ENCODE peak calls at places on chromosomes 5 and 9, in ten cellular contexts. S is A549; J is H7; Z is left ventricle myocardium superior; P is activated naive CD4-positive, alpha-beta T cell treated with anti-CD3 and anti-CD28 coated beads for 36 hours; M is transverse colon; C is hepatic stellate cell; K is amygdala; D is right cardiac atrium; H is ACHN. V is an unnamed sample.

GRCh38 chr9:19999491-20000057 is 210.7 kb upstream of the SLC24A2 start:
- DNase-seq in S (no peak), J (no peak), Z (no peak), P (peak; percentile 85), M (no peak), C (peak; percentile 57), K (no peak), D (no peak), H (peak; percentile 86), V (no peak)

GRCh38 chr5:83401122-83401620 is 70.4 kb upstream of the VCAN start:
- DNase-seq in S (no peak), J (no peak), Z (no peak), P (no peak), M (no peak), C (no peak), K (no peak), D (no peak), H (no peak), V (no peak)

GRCh38 chr9:79565245-79565644 is 6.5 kb upstream of the TLE4 start:
- DNase-seq in S (no peak), J (no peak), Z (no peak), P (peak; percentile 61), M (peak; percentile 30), C (no peak), K (no peak), D (no peak), H (no peak), V (no peak)

GRCh38 chr5:74040065-74040551 is 414.1 kb downstream of the ARHGEF28 start:
- DNase-seq in S (peak; percentile 17), J (no peak), Z (peak; percentile 37), P (no peak), M (no peak), C (no peak), K (no peak), D (peak; percentile 63), H (no peak), V (no peak)

GRCh38 chr9:124040935-124041816 is 29.6 kb downstream of the LHX2 start:
- DNase-seq in S (no peak), J (peak; percentile 97), Z (peak; percentile 80), P (peak; percentile 50), M (peak; percentile 58), C (peak; percentile 80), K (peak; percentile 19), D (peak; percentile 44), H (peak; percentile 35), V (no peak)

GRCh38 chr5:96247097-96247675 is 185.9 kb downstream of the PCSK1 start:
- DNase-seq in S (no peak), J (no peak), Z (no peak), P (no peak), M (no peak), C (no peak), K (peak; percentile 26), D (peak; percentile 26), H (no peak), V (no peak)

GRCh38 chr9:130530932-130531331 is 48.4 kb upstream of the FUBP3 start:
- DNase-seq in S (no peak), J (no peak), Z (peak; percentile 86), P (no peak), M (no peak), C (no peak), K (no peak), D (peak; percentile 71), H (no peak), V (peak; percentile 32)

GRCh38 chr5:139708877-139709586 is 60.9 kb downstream of the CXXC5 start:
- DNase-seq in S (peak; percentile 54), J (peak; percentile 95), Z (peak; percentile 72), P (no peak), M (peak; percentile 53), C (peak; percentile 84), K (peak; percentile 66), D (peak; percentile 73), H (peak; percentile 88), V (peak; percentile 93)

GRCh38 chr5:43649256-43649655 is 46.3 kb downstream of the NNT start:
- DNase-seq in S (no peak), J (no peak), Z (no peak), P (no peak), M (no peak), C (peak; percentile 58), K (no peak), D (no peak), H (no peak), V (no peak)

GRCh38 chr9:95313010-95313498 is 4.5 kb downstream of the FANCC start:
- DNase-seq in S (peak; percentile 92), J (peak; percentile 24), Z (peak; percentile 73), P (peak; percentile 20), M (peak; percentile 83), C (peak; percentile 61), K (peak; percentile 49), D (peak; percentile 49), H (no peak), V (peak; percentile 56)

GRCh38 chr5:127562252-127562651 is 44.8 kb downstream of the PRRC1 start:
- DNase-seq in S (peak; percentile 29), J (peak; percentile 32), Z (no peak), P (peak; percentile 12), M (no peak), C (no peak), K (no peak), D (no peak), H (peak; percentile 16), V (no peak)

GRCh38 chr5:113190347-113190746 is 213.7 kb downstream of the DCP2 start:
- DNase-seq in S (no peak), J (no peak), Z (no peak), P (no peak), M (no peak), C (no peak), K (no peak), D (no peak), H (no peak), V (no peak)

GRCh38 chr9:112334319-112334828 is 955 bp upstream of the PTBP3 start:
- DNase-seq in S (peak; percentile 51), J (peak; percentile 11), Z (no peak), P (peak; percentile 82), M (peak; percentile 20), C (no peak), K (peak; percentile 11), D (peak; percentile 23), H (peak; percentile 31), V (no peak)

GRCh38 chr9:98665511-98665910 is 43.2 kb downstream of the GABBR2 start:
- DNase-seq in S (no peak), J (no peak), Z (no peak), P (no peak), M (no peak), C (no peak), K (no peak), D (no peak), H (no peak), V (no peak)

GRCh38 chr5:5387192-5387591 is 35.3 kb upstream of the ICE1 start:
- DNase-seq in S (no peak), J (no peak), Z (no peak), P (no peak), M (no peak), C (no peak), K (no peak), D (no peak), H (peak; percentile 72), V (no peak)

GRCh38 chr5:140658870-140659269 is 5.8 kb upstream of the WDR55 start:
- DNase-seq in S (no peak), J (no peak), Z (no peak), P (no peak), M (no peak), C (no peak), K (no peak), D (no peak), H (no peak), V (no peak)

GRCh38 chr9:22528485-22528884 is 81.9 kb downstream of the DMRTA1 start:
- DNase-seq in S (peak; percentile 9), J (no peak), Z (no peak), P (no peak), M (no peak), C (no peak), K (no peak), D (no peak), H (peak; percentile 11), V (no peak)

GRCh38 chr5:144028058-144028457 is 142.4 kb downstream of the YIPF5 start:
- DNase-seq in S (no peak), J (no peak), Z (no peak), P (no peak), M (no peak), C (no peak), K (peak; percentile 15), D (peak; percentile 23), H (no peak), V (no peak)

GRCh38 chr5:65100846-65101678 is 332.3 kb downstream of the CWC27 start:
- DNase-seq in S (peak; percentile 63), J (peak; percentile 78), Z (peak; percentile 58), P (peak; percentile 56), M (peak; percentile 65), C (peak; percentile 75), K (peak; percentile 10), D (peak; percentile 68), H (peak; percentile 62), V (peak; percentile 74)

GRCh38 chr5:12910611-12911010 is 1006.4 kb upstream of the CTNND2 start:
- DNase-seq in S (no peak), J (no peak), Z (no peak), P (no peak), M (no peak), C (no peak), K (no peak), D (no peak), H (no peak), V (no peak)